ENCODE peak calls at places on chromosomes 7 and 10, in six cellular contexts. One of them, this sample, is unnamed.

GRCh38 chr7:82250598-82250997 is 193.0 kb downstream of the CACNA2D1 start:
- DNase-seq in CD8-positive, alpha-beta T cell: no peak
- DNase-seq in stomach: no peak
- DNase-seq in dorsolateral prefrontal cortex: no peak
- DNase-seq in PC-3: no peak
- DNase-seq in heart left ventricle: no peak
- DNase-seq in this sample: no peak

GRCh38 chr7:114062810-114063209 is 144.0 kb upstream of the PPP1R3A start:
- DNase-seq in heart left ventricle: no peak
- DNase-seq in PC-3: no peak
- DNase-seq in dorsolateral prefrontal cortex: no peak
- DNase-seq in CD8-positive, alpha-beta T cell: no peak
- DNase-seq in stomach: no peak
- DNase-seq in this sample: no peak

GRCh38 chr7:114102131-114102530 is 183.3 kb upstream of the PPP1R3A start:
- DNase-seq in heart left ventricle: no peak
- DNase-seq in PC-3: no peak
- DNase-seq in stomach: no peak
- DNase-seq in CD8-positive, alpha-beta T cell: no peak
- DNase-seq in dorsolateral prefrontal cortex: no peak
- DNase-seq in this sample: no peak

GRCh38 chr7:50660040-50660829 is 95.0 kb upstream of the DDC start:
- DNase-seq in dorsolateral prefrontal cortex: no peak
- DNase-seq in heart left ventricle: peak; percentile 77
- DNase-seq in stomach: no peak
- DNase-seq in PC-3: no peak
- DNase-seq in CD8-positive, alpha-beta T cell: peak; percentile 30
- DNase-seq in this sample: no peak

GRCh38 chr7:120021085-120021484 is 251.9 kb upstream of the KCND2 start:
- DNase-seq in PC-3: no peak
- DNase-seq in dorsolateral prefrontal cortex: no peak
- DNase-seq in CD8-positive, alpha-beta T cell: no peak
- DNase-seq in stomach: no peak
- DNase-seq in heart left ventricle: no peak
- DNase-seq in this sample: no peak

GRCh38 chr10:106942035-106942662 is 222.4 kb downstream of the SORCS1 start:
- DNase-seq in CD8-positive, alpha-beta T cell: no peak
- DNase-seq in heart left ventricle: no peak
- DNase-seq in stomach: no peak
- DNase-seq in PC-3: no peak
- DNase-seq in dorsolateral prefrontal cortex: no peak
- DNase-seq in this sample: no peak

GRCh38 chr7:95716357-95717122 is 55.8 kb upstream of the DYNC1I1 start:
- DNase-seq in heart left ventricle: no peak
- DNase-seq in CD8-positive, alpha-beta T cell: no peak
- DNase-seq in stomach: no peak
- DNase-seq in PC-3: no peak
- DNase-seq in dorsolateral prefrontal cortex: no peak
- DNase-seq in this sample: no peak

GRCh38 chr10:93115661-93116383 is 42.1 kb downstream of the CYP26A1 start:
- DNase-seq in dorsolateral prefrontal cortex: peak; percentile 39
- DNase-seq in PC-3: peak; percentile 70
- DNase-seq in stomach: peak; percentile 76
- DNase-seq in CD8-positive, alpha-beta T cell: peak; percentile 59
- DNase-seq in heart left ventricle: peak; percentile 65
- DNase-seq in this sample: no peak

GRCh38 chr10:35572583-35572982 is 32.6 kb upstream of the GJD4 start:
- DNase-seq in dorsolateral prefrontal cortex: no peak
- DNase-seq in PC-3: peak; percentile 48
- DNase-seq in CD8-positive, alpha-beta T cell: no peak
- DNase-seq in heart left ventricle: no peak
- DNase-seq in stomach: no peak
- DNase-seq in this sample: no peak

GRCh38 chr10:74585231-74586087 is 240.9 kb upstream of the KAT6B start:
- DNase-seq in heart left ventricle: no peak
- DNase-seq in PC-3: no peak
- DNase-seq in CD8-positive, alpha-beta T cell: peak; percentile 24
- DNase-seq in dorsolateral prefrontal cortex: no peak
- DNase-seq in stomach: no peak
- DNase-seq in this sample: no peak

GRCh38 chr10:43203491-43204393 is 63.1 kb downstream of the RASGEF1A start:
- DNase-seq in stomach: peak; percentile 24
- DNase-seq in CD8-positive, alpha-beta T cell: no peak
- DNase-seq in heart left ventricle: peak; percentile 67
- DNase-seq in dorsolateral prefrontal cortex: peak; percentile 9
- DNase-seq in PC-3: no peak
- DNase-seq in this sample: no peak
- H3K4me3 ChIP-seq in stomach: peak overlapping the region; percentile 58
- H3K4me3 ChIP-seq in CD8-positive, alpha-beta T cell: no peak overlapping the region
- H3K4me3 ChIP-seq in heart left ventricle: no peak overlapping the region
- H3K4me3 ChIP-seq in dorsolateral prefrontal cortex: no peak overlapping the region
- H3K4me3 ChIP-seq in PC-3: no peak overlapping the region
- H3K4me3 ChIP-seq in this sample: no peak overlapping the region

GRCh38 chr7:997404-998395 is 14.7 kb downstream of the CYP2W1 start:
- DNase-seq in dorsolateral prefrontal cortex: no peak
- DNase-seq in stomach: no peak
- DNase-seq in heart left ventricle: no peak
- DNase-seq in CD8-positive, alpha-beta T cell: no peak
- DNase-seq in PC-3: no peak
- DNase-seq in this sample: no peak
- TF ChIP-seq CTCF in dorsolateral prefrontal cortex: no peak
- TF ChIP-seq CTCF in stomach: no peak
- TF ChIP-seq CTCF in heart left ventricle: no peak
- TF ChIP-seq CTCF in CD8-positive, alpha-beta T cell: no peak
- TF ChIP-seq CTCF in PC-3: no peak
- TF ChIP-seq CTCF in this sample: no peak

DNA sequence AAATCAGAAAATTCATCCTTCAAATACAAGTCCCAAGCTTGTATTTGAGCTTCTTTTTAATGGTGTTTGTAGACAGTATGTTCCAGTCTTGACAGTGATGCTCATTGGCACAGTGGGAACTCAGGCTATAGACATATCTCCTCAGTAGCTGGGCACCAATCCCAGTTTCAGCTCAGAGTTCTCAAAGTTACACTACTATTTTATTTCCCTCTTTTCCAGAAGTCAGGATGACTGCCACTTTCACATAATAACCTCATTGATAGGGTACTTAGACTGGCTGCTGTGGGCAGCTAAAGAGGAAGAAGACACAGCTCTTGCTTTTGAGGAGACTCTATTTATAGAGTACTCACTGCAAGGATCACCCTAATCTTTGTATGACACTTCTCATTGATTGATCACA is 2.4 kb downstream of the GBF1 start:
- DNase-seq in PC-3: no peak
- DNase-seq in dorsolateral prefrontal cortex: no peak
- DNase-seq in CD8-positive, alpha-beta T cell: no peak
- DNase-seq in stomach: no peak
- DNase-seq in heart left ventricle: no peak
- DNase-seq in this sample: no peak
- H3K4me3 ChIP-seq in PC-3: peak overlapping the region; percentile 90
- H3K4me3 ChIP-seq in dorsolateral prefrontal cortex: no peak overlapping the region
- H3K4me3 ChIP-seq in CD8-positive, alpha-beta T cell: no peak overlapping the region
- H3K4me3 ChIP-seq in stomach: peak overlapping the region; percentile 74
- H3K4me3 ChIP-seq in heart left ventricle: no peak overlapping the region
- H3K4me3 ChIP-seq in this sample: no peak overlapping the region

GRCh38 chr7:108114117-108114841 is 15.9 kb downstream of the LAMB4 start:
- DNase-seq in stomach: no peak
- DNase-seq in heart left ventricle: no peak
- DNase-seq in PC-3: peak; percentile 53
- DNase-seq in CD8-positive, alpha-beta T cell: no peak
- DNase-seq in dorsolateral prefrontal cortex: no peak
- DNase-seq in this sample: no peak
- TF ChIP-seq CTCF in stomach: no peak
- TF ChIP-seq CTCF in heart left ventricle: peak; percentile 29
- TF ChIP-seq CTCF in PC-3: peak; percentile 73
- TF ChIP-seq CTCF in CD8-positive, alpha-beta T cell: peak; percentile 19
- TF ChIP-seq CTCF in dorsolateral prefrontal cortex: no peak
- TF ChIP-seq CTCF in this sample: no peak

GRCh38 chr10:29688230-29688634 is 53.5 kb upstream of the SVIL start:
- DNase-seq in CD8-positive, alpha-beta T cell: no peak
- DNase-seq in PC-3: no peak
- DNase-seq in dorsolateral prefrontal cortex: no peak
- DNase-seq in heart left ventricle: no peak
- DNase-seq in stomach: no peak
- DNase-seq in this sample: no peak
- H3K4me3 ChIP-seq in CD8-positive, alpha-beta T cell: no peak overlapping the region
- H3K4me3 ChIP-seq in PC-3: no peak overlapping the region
- H3K4me3 ChIP-seq in dorsolateral prefrontal cortex: no peak overlapping the region
- H3K4me3 ChIP-seq in heart left ventricle: no peak overlapping the region
- H3K4me3 ChIP-seq in stomach: no peak overlapping the region
- H3K4me3 ChIP-seq in this sample: no peak overlapping the region

GRCh38 chr7:20795361-20795760 is 8.7 kb upstream of the SP8 start:
- DNase-seq in CD8-positive, alpha-beta T cell: no peak
- DNase-seq in stomach: no peak
- DNase-seq in dorsolateral prefrontal cortex: no peak
- DNase-seq in PC-3: no peak
- DNase-seq in heart left ventricle: no peak
- DNase-seq in this sample: no peak

GRCh38 chr7:20793258-20793657 is 6.6 kb upstream of the SP8 start:
- DNase-seq in PC-3: no peak
- DNase-seq in stomach: no peak
- DNase-seq in dorsolateral prefrontal cortex: no peak
- DNase-seq in heart left ventricle: no peak
- DNase-seq in CD8-positive, alpha-beta T cell: no peak
- DNase-seq in this sample: no peak

GRCh38 chr7:20795881-20796280 is 9.2 kb upstream of the SP8 start:
- DNase-seq in heart left ventricle: no peak
- DNase-seq in CD8-positive, alpha-beta T cell: no peak
- DNase-seq in PC-3: no peak
- DNase-seq in dorsolateral prefrontal cortex: no peak
- DNase-seq in stomach: no peak
- DNase-seq in this sample: no peak

GRCh38 chr7:20794676-20795075 is 8.0 kb upstream of the SP8 start:
- DNase-seq in stomach: no peak
- DNase-seq in heart left ventricle: no peak
- DNase-seq in PC-3: no peak
- DNase-seq in CD8-positive, alpha-beta T cell: no peak
- DNase-seq in dorsolateral prefrontal cortex: no peak
- DNase-seq in this sample: no peak

DNA sequence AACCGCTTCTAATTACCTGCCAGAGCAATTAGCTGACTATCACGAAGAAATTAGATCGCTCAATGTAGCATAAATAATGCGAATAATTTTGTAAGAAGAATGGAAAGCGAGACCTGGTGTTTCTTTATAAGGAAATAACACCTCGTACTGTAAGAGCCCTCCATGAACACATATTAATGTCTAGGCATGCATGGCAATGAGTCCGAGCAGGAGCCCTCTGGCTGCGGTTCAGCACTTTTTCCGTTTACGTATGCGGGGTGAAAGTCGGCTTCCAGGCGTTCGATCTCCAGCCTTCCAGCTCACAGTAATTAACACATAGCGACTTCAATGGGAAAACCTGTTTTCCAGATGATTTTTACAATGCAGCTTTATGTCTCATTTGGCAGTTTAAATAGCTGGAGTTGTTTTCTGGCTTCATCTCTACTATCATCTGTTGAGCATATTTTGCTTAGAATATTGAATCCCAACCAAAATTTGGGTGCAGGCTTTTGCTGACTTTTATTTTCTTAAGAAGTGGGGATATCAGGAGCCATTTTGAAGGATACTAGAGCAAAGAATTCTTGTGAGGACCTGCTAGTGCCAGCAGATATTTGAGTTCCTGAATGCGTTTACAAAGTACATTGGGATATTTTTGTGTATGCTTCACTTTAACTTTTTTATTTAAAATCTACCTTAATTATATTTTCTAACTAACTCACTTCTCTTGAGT is 7.2 kb upstream of the SP8 start:
- DNase-seq in PC-3: no peak
- DNase-seq in dorsolateral prefrontal cortex: no peak
- DNase-seq in heart left ventricle: no peak
- DNase-seq in CD8-positive, alpha-beta T cell: no peak
- DNase-seq in stomach: no peak
- DNase-seq in this sample: no peak
- TF ChIP-seq CTCF in PC-3: no peak
- TF ChIP-seq CTCF in dorsolateral prefrontal cortex: no peak
- TF ChIP-seq CTCF in heart left ventricle: no peak
- TF ChIP-seq CTCF in CD8-positive, alpha-beta T cell: no peak
- TF ChIP-seq CTCF in stomach: no peak
- TF ChIP-seq CTCF in this sample: no peak

DNA sequence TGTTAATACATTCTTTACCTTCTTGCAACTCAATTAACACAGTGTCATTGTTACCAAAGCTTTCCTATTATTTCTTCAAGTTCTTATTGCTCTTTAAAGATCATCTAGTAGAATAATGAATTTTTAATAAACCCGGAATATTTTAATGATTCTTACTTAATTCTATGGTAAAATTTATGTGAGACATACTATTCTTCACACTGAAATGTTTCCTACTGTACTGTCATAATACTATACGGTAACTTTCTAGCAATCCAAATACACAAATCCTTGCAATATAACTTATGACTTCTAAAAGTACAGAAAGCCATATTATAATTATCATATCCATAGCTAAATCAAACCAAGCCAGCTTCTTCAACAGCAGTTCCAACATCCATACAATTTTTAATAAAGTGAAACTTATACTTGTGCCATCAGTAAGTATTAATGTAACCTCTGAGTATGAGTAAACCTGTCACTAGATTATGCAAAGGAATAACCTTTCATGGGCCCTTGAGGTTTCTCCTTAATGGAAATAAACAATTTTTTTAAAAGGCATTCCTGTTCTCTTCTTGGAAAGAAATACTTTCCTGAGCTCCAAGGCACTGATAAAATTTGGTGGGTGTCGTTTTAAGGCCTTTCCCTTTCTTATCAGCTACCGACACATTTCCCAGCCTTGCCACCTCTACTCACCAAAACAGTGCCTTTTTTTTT is 87.4 kb downstream of the IMMP2L start:
- DNase-seq in dorsolateral prefrontal cortex: no peak
- DNase-seq in CD8-positive, alpha-beta T cell: no peak
- DNase-seq in stomach: no peak
- DNase-seq in PC-3: no peak
- DNase-seq in heart left ventricle: no peak
- DNase-seq in this sample: no peak
- H3K4me3 ChIP-seq in dorsolateral prefrontal cortex: no peak overlapping the region
- H3K4me3 ChIP-seq in CD8-positive, alpha-beta T cell: no peak overlapping the region
- H3K4me3 ChIP-seq in stomach: no peak overlapping the region
- H3K4me3 ChIP-seq in PC-3: no peak overlapping the region
- H3K4me3 ChIP-seq in heart left ventricle: no peak overlapping the region
- H3K4me3 ChIP-seq in this sample: no peak overlapping the region

DNA sequence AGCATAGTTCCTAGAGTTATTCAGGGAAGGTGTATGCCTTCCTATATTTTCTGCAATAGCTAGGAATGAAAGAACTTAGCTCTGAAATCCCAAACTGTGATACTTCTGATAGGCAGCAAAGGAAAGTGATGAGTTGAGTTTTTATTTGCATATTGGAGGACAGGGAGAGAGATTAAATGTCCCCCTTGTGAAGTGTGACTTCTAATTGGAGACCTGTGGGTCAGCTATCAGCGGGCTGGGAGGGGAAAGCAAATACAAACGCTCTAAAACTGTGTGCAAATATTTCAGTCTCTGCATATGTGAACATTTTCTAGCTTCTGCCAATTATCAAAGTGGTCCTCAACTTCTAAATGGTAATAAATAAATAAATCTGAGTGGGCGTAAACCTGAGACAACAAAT is 203.3 kb downstream of the CACNB2 start:
- DNase-seq in PC-3: no peak
- DNase-seq in heart left ventricle: no peak
- DNase-seq in dorsolateral prefrontal cortex: no peak
- DNase-seq in CD8-positive, alpha-beta T cell: no peak
- DNase-seq in stomach: no peak
- DNase-seq in this sample: no peak
- TF ChIP-seq CTCF in PC-3: no peak
- TF ChIP-seq CTCF in heart left ventricle: no peak
- TF ChIP-seq CTCF in dorsolateral prefrontal cortex: no peak
- TF ChIP-seq CTCF in CD8-positive, alpha-beta T cell: no peak
- TF ChIP-seq CTCF in stomach: no peak
- TF ChIP-seq CTCF in this sample: no peak

This sample was measured in AG04449.